ENCODE peak calls at places on chromosome 19, in seven cellular contexts. U is GM23248, Y is GM23338, J is HCT116, T is neural progenitor cell, L is PC-3, M is MM.1S. A is an unnamed sample.

GRCh38 chr19:30209617-30210600 is 162.3 kb upstream of the ZNF536 start:
- DNase-seq in U (no peak), Y (no peak), J (no peak), T (no peak), L (no peak), M (no peak), A (no peak)

GRCh38 chr19:51668167-51668566 is 21.5 kb upstream of the SIGLEC14 start:
- DNase-seq in U (no peak), Y (no peak), J (no peak), T (no peak), L (no peak), M (no peak), A (no peak)

GRCh38 chr19:18479964-18480723 is 41.7 kb downstream of the ELL start:
- DNase-seq in U (peak), Y (no peak), J (no peak), T (no peak), L (no peak), M (no peak), A (no peak)

GRCh38 chr19:16153582-16154336 is 10.3 kb downstream of the HSH2D start:
- DNase-seq in U (peak), Y (peak), J (peak), T (peak), L (peak), M (peak), A (peak)

GRCh38 chr19:35495107-35496064 is 5.1 kb upstream of the KRTDAP start:
- DNase-seq in U (peak), Y (peak), J (peak), T (peak), L (peak), M (peak), A (peak)

GRCh38 chr19:17671906-17672305 is 16.2 kb downstream of the UNC13A start:
- DNase-seq in U (peak), Y (peak), J (peak), T (peak), L (peak), M (peak), A (no peak)

GRCh38 chr19:29086182-29086581 is 126.8 kb downstream of the UQCRFS1 start:
- DNase-seq in U (no peak), Y (no peak), J (no peak), T (no peak), L (no peak), M (no peak), A (peak)

GRCh38 chr19:18795540-18795939 is 4.4 kb upstream of the COMP start:
- DNase-seq in U (peak), Y (peak), J (no peak), T (peak), L (no peak), M (no peak), A (peak)

GRCh38 chr19:813359-814107 is 8.2 kb downstream of the PLPPR3 start:
- DNase-seq in U (no peak), Y (peak), J (no peak), T (no peak), L (no peak), M (no peak), A (no peak)

GRCh38 chr19:54653181-54653809 is 9.5 kb upstream of the LILRB4 start:
- DNase-seq in U (peak), Y (peak), J (peak), T (no peak), L (peak), M (peak), A (no peak)

GRCh38 chr19:17205237-17206140 is 9.7 kb upstream of the USE1 start:
- DNase-seq in U (peak), Y (peak), J (no peak), T (peak), L (peak), M (peak), A (peak)

GRCh38 chr19:8473652-8474476 is 28.6 kb downstream of the PRAM1 start:
- DNase-seq in U (no peak), Y (no peak), J (no peak), T (no peak), L (no peak), M (peak), A (no peak)
- H3K27ac ChIP-seq in U (no peak), Y (peak), J (no peak), T (peak), L (no peak), M (peak), A (no peak)

GRCh38 chr19:39846678-39847486 is 703 bp upstream of the FBL start:
- DNase-seq in U (peak), Y (peak), J (no peak), T (peak), L (no peak), M (no peak), A (peak)

GRCh38 chr19:39845172-39845571 is 1.0 kb downstream of the FBL start:
- DNase-seq in U (peak), Y (no peak), J (no peak), T (no peak), L (no peak), M (no peak), A (no peak)

GRCh38 chr19:39847525-39847924 is 1.3 kb upstream of the FBL start:
- DNase-seq in U (no peak), Y (no peak), J (no peak), T (no peak), L (no peak), M (no peak), A (no peak)

GRCh38 chr19:39845621-39846175 is 481 bp downstream of the FBL start:
- DNase-seq in U (peak), Y (peak), J (no peak), T (peak), L (no peak), M (no peak), A (peak)

DNA sequence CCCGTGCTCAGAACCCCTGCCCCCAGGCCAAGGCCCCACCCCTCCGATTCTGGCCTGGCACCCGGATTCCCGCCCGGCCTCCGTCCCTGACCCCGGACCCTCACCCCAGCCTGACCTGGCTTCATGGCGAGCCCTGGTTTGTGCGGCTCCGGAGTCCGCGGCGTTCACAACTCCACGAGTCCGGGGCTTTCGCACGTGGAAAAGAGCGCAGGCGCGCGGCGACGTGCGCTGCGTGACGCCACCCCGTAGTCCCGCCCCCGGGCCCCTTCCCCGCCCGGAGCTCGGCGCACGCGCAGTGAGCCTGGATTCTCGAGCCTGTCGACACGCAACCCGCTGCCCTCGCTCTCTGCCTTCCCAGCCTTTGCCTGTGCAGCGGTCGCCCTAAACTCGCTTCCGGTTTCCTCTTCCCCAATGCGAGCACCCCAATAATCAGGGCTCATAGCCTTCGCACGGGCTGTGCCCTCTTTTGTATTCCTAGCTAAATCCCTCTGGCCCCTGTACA is at the start of gene FBL:
- DNase-seq in U (peak), Y (peak), J (peak), T (peak), L (peak), M (peak), A (peak)
- TF ChIP-seq EZH2 in U (no peak), Y (no peak), J (no peak), T (no peak), L (no peak), M (no peak), A (no peak)

DNA sequence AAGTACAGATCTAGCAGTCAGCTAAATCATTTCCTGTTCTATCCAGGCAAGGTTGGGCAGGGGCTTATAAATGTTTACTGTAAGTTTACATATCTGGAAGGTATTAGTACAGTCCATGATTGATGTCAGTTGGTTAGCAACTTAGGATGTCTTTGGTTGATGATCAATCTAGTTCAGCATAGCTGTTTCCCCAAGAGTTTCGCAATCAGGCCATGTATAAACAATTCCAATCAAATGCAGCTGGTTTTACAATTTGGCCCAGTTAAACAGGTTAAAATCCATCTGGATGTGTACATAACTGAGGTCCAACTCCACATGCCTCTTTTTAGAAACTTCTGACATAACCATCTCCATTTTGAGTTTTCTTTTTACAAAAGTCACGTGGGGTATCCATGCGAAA is 6.9 kb downstream of the ZNF221 start:
- DNase-seq in U (peak), Y (no peak), J (no peak), T (no peak), L (no peak), M (no peak), A (peak)
- TF ChIP-seq EZH2phosphoT487 in U (no peak), Y (no peak), J (no peak), T (no peak), L (no peak), M (no peak), A (no peak)

GRCh38 chr19:5572556-5573286 is 5.0 kb upstream of the TINCR start:
- DNase-seq in U (no peak), Y (no peak), J (no peak), T (no peak), L (peak), M (no peak), A (no peak)
- H3K27ac ChIP-seq in U (no peak), Y (no peak), J (no peak), T (no peak), L (peak), M (no peak), A (peak)

DNA sequence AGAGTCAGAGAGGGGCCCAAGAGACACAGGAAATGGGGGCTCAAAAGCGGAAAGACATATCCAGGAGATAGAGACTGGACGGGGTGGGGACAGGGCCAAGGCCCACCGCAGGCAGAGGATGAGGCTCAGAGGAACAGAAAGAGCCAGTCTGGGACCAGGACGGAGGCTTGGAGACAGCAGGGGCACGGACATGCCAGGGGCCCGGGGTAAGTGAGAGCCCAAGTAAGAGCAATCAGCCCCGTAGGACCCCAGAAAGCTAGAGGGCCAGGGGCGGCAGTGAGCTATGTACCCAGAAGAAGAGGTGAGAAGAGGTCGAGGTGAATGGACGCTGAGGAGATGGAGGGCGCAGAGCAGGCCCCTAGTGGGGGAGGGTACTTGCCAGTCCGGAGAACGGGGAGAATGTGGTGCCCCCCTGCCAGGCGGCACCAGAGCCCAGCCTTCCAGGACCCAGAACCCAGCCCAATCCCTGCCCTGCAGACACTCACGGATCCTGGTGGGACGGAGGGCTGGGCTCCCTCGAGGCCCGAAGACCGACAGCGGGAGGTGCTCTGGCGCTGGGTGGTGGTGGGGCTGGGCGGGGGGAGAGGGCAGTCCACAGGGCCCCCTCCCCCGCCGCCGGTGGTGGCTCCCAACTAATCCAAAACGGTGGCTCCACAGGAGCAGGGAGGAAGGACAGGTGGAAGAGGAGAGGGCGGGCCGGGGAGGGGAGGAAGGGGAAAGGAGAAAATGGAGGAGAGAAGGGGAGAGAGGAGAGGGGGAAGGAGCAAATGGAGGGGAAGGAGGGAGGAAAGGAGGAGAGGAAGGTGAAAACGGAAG is 1.0 kb downstream of the GRIK5 start:
- DNase-seq in U (no peak), Y (peak), J (no peak), T (peak), L (no peak), M (no peak), A (no peak)
- TF ChIP-seq EZH2 in U (no peak), Y (no peak), J (no peak), T (no peak), L (no peak), M (no peak), A (no peak)

DNA sequence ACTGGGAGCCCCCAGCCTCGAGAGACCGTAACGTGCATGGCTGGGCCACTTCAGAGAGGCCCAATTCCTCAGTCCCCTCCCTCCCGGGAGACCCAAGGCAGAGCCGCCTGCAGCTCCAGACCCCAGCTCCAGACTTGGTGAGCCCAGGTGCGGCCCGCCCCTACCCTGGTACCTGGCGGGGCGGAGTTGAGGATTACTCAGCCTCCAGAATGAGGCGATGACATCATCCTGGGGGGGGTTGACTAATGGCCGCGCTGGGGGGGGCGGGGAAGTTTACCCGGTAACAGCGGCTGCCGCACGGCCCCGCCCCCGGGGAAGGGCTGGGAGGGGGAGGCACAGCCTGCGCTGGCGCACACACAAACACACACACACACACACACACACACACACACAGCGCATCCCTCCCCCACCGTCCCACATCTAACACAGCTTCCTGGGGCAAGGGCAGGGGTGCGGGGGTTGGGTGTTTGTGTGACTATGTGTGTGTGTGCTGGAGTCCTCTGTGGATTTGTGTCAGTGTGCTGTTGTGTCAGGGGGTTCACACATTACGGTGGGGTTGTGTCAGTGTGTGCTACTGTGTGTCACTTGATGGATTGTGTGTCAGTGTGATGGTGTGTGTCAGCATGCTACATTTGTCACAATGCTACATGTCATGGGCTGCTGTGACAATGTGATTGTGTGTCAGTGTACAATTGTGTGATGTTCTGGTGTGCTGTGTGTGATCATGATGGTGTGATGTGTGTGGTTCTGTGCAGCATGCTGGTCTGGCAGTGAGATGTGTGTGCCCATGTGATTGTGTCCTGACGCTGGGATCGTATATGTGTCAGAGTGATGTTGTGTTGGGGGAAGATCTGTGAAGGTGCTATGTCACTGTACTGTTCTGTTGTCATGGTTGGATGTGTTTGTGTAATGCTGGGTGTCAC is 10.3 kb upstream of the BBC3 start:
- DNase-seq in U (peak), Y (peak), J (peak), T (peak), L (peak), M (peak), A (peak)
- TF ChIP-seq EZH2phosphoT487 in U (no peak), Y (no peak), J (no peak), T (no peak), L (no peak), M (no peak), A (no peak)

GRCh38 chr19:5114713-5115112 is 145.8 kb downstream of the KDM4B start:
- DNase-seq in U (no peak), Y (no peak), J (no peak), T (no peak), L (no peak), M (no peak), A (no peak)
- H3K27ac ChIP-seq in U (no peak), Y (no peak), J (no peak), T (peak), L (no peak), M (no peak), A (no peak)

GRCh38 chr19:49441960-49442350 is 628 bp upstream of the SLC17A7 start:
- DNase-seq in U (no peak), Y (no peak), J (no peak), T (no peak), L (no peak), M (no peak), A (no peak)
- TF ChIP-seq EZH2 in U (no peak), Y (no peak), J (no peak), T (peak), L (no peak), M (no peak), A (no peak)

DNA sequence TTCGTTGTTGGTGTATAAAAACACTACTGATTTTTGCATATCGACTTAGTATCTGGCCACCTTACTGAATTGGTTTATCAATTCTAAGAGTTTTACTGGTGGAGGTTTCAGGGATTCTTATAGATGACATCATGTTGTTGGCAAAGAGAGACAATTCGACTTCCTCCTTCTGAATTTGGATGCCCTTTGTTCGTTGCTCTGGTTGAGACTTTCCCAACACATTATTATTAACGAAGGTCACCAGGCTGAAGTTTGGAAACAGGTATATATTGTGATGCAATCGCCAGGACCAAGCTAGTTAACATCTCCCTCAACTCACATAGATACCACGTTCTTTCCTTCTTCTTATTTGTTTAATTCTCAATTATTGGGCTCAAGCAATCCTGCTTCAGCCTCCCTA is 2.1 kb upstream of the ZSCAN5B start:
- DNase-seq in U (no peak), Y (no peak), J (no peak), T (no peak), L (no peak), M (no peak), A (no peak)
- TF ChIP-seq EZH2phosphoT487 in U (no peak), Y (no peak), J (no peak), T (no peak), L (no peak), M (no peak), A (no peak)

GRCh38 chr19:45824531-45825262 is 9.6 kb upstream of the RSPH6A start:
- DNase-seq in U (no peak), Y (no peak), J (no peak), T (no peak), L (no peak), M (no peak), A (no peak)
- H3K27ac ChIP-seq in U (no peak), Y (no peak), J (no peak), T (no peak), L (no peak), M (no peak), A (no peak)